ENCODE peak calls at places on chromosome 3, in six cellular contexts. X is lower lobe of right lung; P is uterus; K is globus pallidus; G is kidney glomerular epithelial cell; L is activated naive CD4-positive, alpha-beta T cell treated with Interleukin-2 at 50 U/mL for 16 hours. B is an unnamed sample.

GRCh38 chr3:31105438-31106077 is 211.1 kb upstream of the GADL1 start:
- DNase-seq in X (no peak), P (no peak), K (no peak), G (peak; percentile 45), L (peak; percentile 26), B (peak; percentile 22)

GRCh38 chr3:106421928-106422327 is 553.1 kb upstream of the CBLB start:
- DNase-seq in X (no peak), P (no peak), K (no peak), G (no peak), L (no peak), B (no peak)

GRCh38 chr3:48782046-48782445 is 65.0 kb upstream of the IP6K2 start:
- DNase-seq in X (no peak), P (no peak), K (no peak), G (no peak), L (no peak), B (no peak)

GRCh38 chr3:191412764-191413163 is 48.2 kb upstream of the PYDC2 start:
- DNase-seq in X (no peak), P (no peak), K (no peak), G (peak; percentile 21), L (no peak), B (peak; percentile 15)

GRCh38 chr3:192011137-192011536 is 550.2 kb downstream of the PYDC2 start:
- DNase-seq in X (no peak), P (no peak), K (no peak), G (no peak), L (no peak), B (no peak)

GRCh38 chr3:116388867-116389385 is 56.4 kb downstream of the LSAMP start:
- DNase-seq in X (no peak), P (no peak), K (no peak), G (no peak), L (no peak), B (no peak)

GRCh38 chr3:189771842-189772494 is 140.8 kb downstream of the TP63 start:
- DNase-seq in X (no peak), P (no peak), K (no peak), G (no peak), L (no peak), B (no peak)

GRCh38 chr3:107208100-107208499 is 169.1 kb upstream of the CCDC54 start:
- DNase-seq in X (no peak), P (peak; percentile 72), K (peak; percentile 88), G (peak; percentile 21), L (no peak), B (peak; percentile 56)